ENCODE peak calls at places on chromosomes 2 and 18, in eight cellular contexts. One of them, this sample, is unnamed.

GRCh38 chr18:25164837-25165791 is 186.9 kb downstream of the ZNF521 start:
- DNase-seq in AG09309: no peak
- DNase-seq in cardiac muscle cell: peak
- DNase-seq in HFFc6: peak
- DNase-seq in WTC11: no peak
- DNase-seq in EL: peak
- DNase-seq in LoVo: no peak
- DNase-seq in mucosa of gallbladder: no peak
- DNase-seq in this sample: no peak

GRCh38 chr2:46350030-46350699 is 53.0 kb downstream of the EPAS1 start:
- DNase-seq in AG09309: no peak
- DNase-seq in EL: no peak
- DNase-seq in mucosa of gallbladder: no peak
- DNase-seq in LoVo: no peak
- DNase-seq in cardiac muscle cell: peak
- DNase-seq in WTC11: no peak
- DNase-seq in HFFc6: no peak
- DNase-seq in this sample: no peak

GRCh38 chr2:225108805-225109204 is 66.5 kb upstream of the DOCK10 start:
- DNase-seq in WTC11: no peak
- DNase-seq in mucosa of gallbladder: no peak
- DNase-seq in HFFc6: no peak
- DNase-seq in LoVo: no peak
- DNase-seq in AG09309: no peak
- DNase-seq in cardiac muscle cell: no peak
- DNase-seq in EL: no peak
- DNase-seq in this sample: no peak

GRCh38 chr2:69985684-69986083 is 24.3 kb upstream of the ASPRV1 start:
- DNase-seq in LoVo: no peak
- DNase-seq in mucosa of gallbladder: peak
- DNase-seq in cardiac muscle cell: peak
- DNase-seq in AG09309: peak
- DNase-seq in EL: no peak
- DNase-seq in WTC11: no peak
- DNase-seq in HFFc6: no peak
- DNase-seq in this sample: no peak

GRCh38 chr18:13035249-13035914 is 44.2 kb downstream of the CEP192 start:
- DNase-seq in LoVo: no peak
- DNase-seq in cardiac muscle cell: no peak
- DNase-seq in mucosa of gallbladder: no peak
- DNase-seq in HFFc6: peak
- DNase-seq in AG09309: no peak
- DNase-seq in EL: peak
- DNase-seq in WTC11: no peak
- DNase-seq in this sample: no peak

GRCh38 chr2:26772064-26773001 is 8.2 kb downstream of the SLC35F6 start:
- DNase-seq in WTC11: no peak
- DNase-seq in AG09309: no peak
- DNase-seq in cardiac muscle cell: peak
- DNase-seq in HFFc6: peak
- DNase-seq in mucosa of gallbladder: peak
- DNase-seq in EL: peak
- DNase-seq in LoVo: peak
- DNase-seq in this sample: no peak

GRCh38 chr2:207531024-207531411 is 1.3 kb downstream of the CREB1 start:
- DNase-seq in HFFc6: no peak
- DNase-seq in WTC11: no peak
- DNase-seq in AG09309: no peak
- DNase-seq in EL: peak
- DNase-seq in cardiac muscle cell: peak
- DNase-seq in LoVo: no peak
- DNase-seq in mucosa of gallbladder: no peak
- DNase-seq in this sample: no peak

GRCh38 chr2:233084488-233084887 is 24.3 kb downstream of the INPP5D start:
- DNase-seq in mucosa of gallbladder: peak
- DNase-seq in HFFc6: no peak
- DNase-seq in EL: no peak
- DNase-seq in AG09309: no peak
- DNase-seq in cardiac muscle cell: peak
- DNase-seq in LoVo: no peak
- DNase-seq in WTC11: no peak
- DNase-seq in this sample: no peak

GRCh38 chr2:109447251-109447661 is 166.5 kb downstream of the SEPTIN10 start:
- DNase-seq in EL: peak
- DNase-seq in AG09309: peak
- DNase-seq in mucosa of gallbladder: no peak
- DNase-seq in LoVo: no peak
- DNase-seq in HFFc6: peak
- DNase-seq in WTC11: no peak
- DNase-seq in cardiac muscle cell: peak
- DNase-seq in this sample: no peak

This sample was measured in neuronal stem cell.